ENCODE peak calls at places on chromosomes 13 and 19, in four cellular contexts. A is neuronal stem cell, C is IMR-90, J is H9. P is an unnamed sample.

GRCh38 chr19:3670258-3670795 is 29.9 kb downstream of the PIP5K1C start:
- DNase-seq in A (no peak), C (peak; percentile 84), J (no peak), P (peak; percentile 66)

GRCh38 chr13:71864094-71864980 is 2.7 kb downstream of the DACH1 start:
- DNase-seq in C (no peak), A (no peak), J (peak; percentile 55), P (no peak)

GRCh38 chr13:83184150-83184475 is 698.2 kb downstream of the SLITRK1 start:
- DNase-seq in J (peak; percentile 30), C (no peak), A (no peak), P (no peak)

GRCh38 chr13:107376393-107377085 is 808.6 kb upstream of the ARGLU1 start:
- DNase-seq in C (peak; percentile 18), J (no peak), A (no peak), P (no peak)

GRCh38 chr19:35105411-35106290 is 10.0 kb upstream of the FXYD3 start:
- DNase-seq in J (no peak), C (no peak), A (no peak), P (no peak)

GRCh38 chr13:97004096-97004876 is 10.0 kb upstream of the OXGR1 start:
- DNase-seq in C (peak; percentile 68), J (no peak), A (no peak), P (peak; percentile 85)

GRCh38 chr13:101492251-101492910 is 39.9 kb downstream of the ITGBL1 start:
- DNase-seq in C (peak; percentile 19), A (peak; percentile 2), J (no peak), P (no peak)

GRCh38 chr13:25186187-25186586 is 14.1 kb upstream of the AMER2 start:
- DNase-seq in C (no peak), J (no peak), A (no peak), P (no peak)

GRCh38 chr13:112722433-112723250 is 32.8 kb downstream of the ATP11A start:
- DNase-seq in J (no peak), A (no peak), C (peak; percentile 98), P (peak; percentile 99)

GRCh38 chr19:18848860-18849661 is 17.3 kb downstream of the UPF1 start:
- DNase-seq in J (no peak), A (no peak), C (peak; percentile 40), P (no peak)

GRCh38 chr19:51503891-51504290 is 2.3 kb upstream of the SIGLEC12 start:
- DNase-seq in A (no peak), J (no peak), C (no peak), P (no peak)

GRCh38 chr13:24997367-24997967 is 98.5 kb upstream of the PABPC3 start:
- DNase-seq in J (no peak), C (peak; percentile 27), A (no peak), P (peak; percentile 21)

GRCh38 chr13:38538412-38538811 is 148.5 kb upstream of the FREM2 start:
- DNase-seq in C (no peak), J (peak; percentile 38), A (no peak), P (no peak)

GRCh38 chr19:14363203-14364097 is 17.8 kb upstream of the ADGRE5 start:
- DNase-seq in J (peak; percentile 92), A (peak; percentile 40), C (peak; percentile 42), P (peak; percentile 26)

GRCh38 chr19:45712699-45713067 is 18.0 kb downstream of the FBXO46 start:
- DNase-seq in A (no peak), J (no peak), C (no peak), P (no peak)

GRCh38 chr13:76012091-76012721 is 376.1 kb downstream of the LMO7 start:
- DNase-seq in C (peak; percentile 40), J (no peak), A (no peak), P (peak; percentile 78)

GRCh38 chr19:575527-576506 is 3.4 kb downstream of the BSG start:
- DNase-seq in A (no peak), C (peak; percentile 37), J (no peak), P (no peak)

GRCh38 chr13:41991936-41992335 is 31.0 kb upstream of the VWA8 start:
- DNase-seq in A (no peak), C (no peak), J (no peak), P (no peak)

GRCh38 chr13:113638173-113638746 is 19.7 kb downstream of the ATP4B start:
- DNase-seq in A (no peak), J (no peak), C (no peak), P (no peak)

GRCh38 chr19:55208880-55209429 is 346 bp downstream of the PTPRH start:
- DNase-seq in A (no peak), J (peak; percentile 26), C (no peak), P (no peak)

GRCh38 chr13:98457053-98457452 is 119.9 kb downstream of the STK24 start:
- DNase-seq in C (no peak), A (no peak), J (no peak), P (no peak)

GRCh38 chr19:10007366-10007765 is 2.9 kb downstream of the COL5A3 start:
- DNase-seq in A (no peak), C (peak; percentile 47), J (no peak), P (no peak)

GRCh38 chr19:49565261-49565660 is 15.1 kb downstream of the NOSIP start:
- DNase-seq in C (no peak), J (no peak), A (no peak), P (no peak)

GRCh38 chr13:80840313-80840976 is 499.5 kb upstream of the SPRY2 start:
- DNase-seq in C (no peak), J (no peak), A (peak; percentile 53), P (no peak)

GRCh38 chr19:48754950-48755645 is at the start of gene FGF21:
- DNase-seq in C (no peak), J (peak; percentile 47), A (no peak), P (no peak)

GRCh38 chr13:50370303-50370950 is 355.2 kb downstream of the KCNRG start:
- DNase-seq in C (no peak), A (no peak), J (no peak), P (no peak)

GRCh38 chr13:95677564-95678386 is 836 bp downstream of the DNAJC3 start:
- DNase-seq in J (peak; percentile 47), A (peak; percentile 38), C (peak; percentile 23), P (no peak)

GRCh38 chr13:67119481-67119883 is 110.7 kb downstream of the PCDH9 start:
- DNase-seq in J (no peak), A (no peak), C (peak; percentile 96), P (no peak)

GRCh38 chr13:80177327-80177726 is 163.6 kb downstream of the SPRY2 start:
- DNase-seq in J (peak; percentile 44), C (no peak), A (no peak), P (no peak)

GRCh38 chr13:19952850-19953249 is 5.7 kb upstream of the ZMYM2 start:
- DNase-seq in C (no peak), J (no peak), A (no peak), P (no peak)
- H3K4ac ChIP-seq in C (no peak overlapping the region), J (no peak overlapping the region), A (no peak overlapping the region), P (no peak overlapping the region)

GRCh38 chr13:33090755-33091454 is 74.7 kb downstream of the KL start:
- DNase-seq in A (no peak), J (no peak), C (no peak), P (peak; percentile 81)

GRCh38 chr13:33089311-33089710 is 73.1 kb downstream of the KL start:
- DNase-seq in J (no peak), A (no peak), C (no peak), P (no peak)

GRCh38 chr13:33096886-33097610 is 80.8 kb downstream of the KL start:
- DNase-seq in C (no peak), A (no peak), J (no peak), P (no peak)

GRCh38 chr13:33087790-33088189 is 71.6 kb downstream of the KL start:
- DNase-seq in A (no peak), J (no peak), C (no peak), P (no peak)

GRCh38 chr13:33092422-33092987 is 76.3 kb downstream of the KL start:
- DNase-seq in A (no peak), J (no peak), C (no peak), P (no peak)
- H4K91ac ChIP-seq in A (no peak overlapping the region), J (no peak overlapping the region), C (no peak overlapping the region), P (no peak overlapping the region)

DNA sequence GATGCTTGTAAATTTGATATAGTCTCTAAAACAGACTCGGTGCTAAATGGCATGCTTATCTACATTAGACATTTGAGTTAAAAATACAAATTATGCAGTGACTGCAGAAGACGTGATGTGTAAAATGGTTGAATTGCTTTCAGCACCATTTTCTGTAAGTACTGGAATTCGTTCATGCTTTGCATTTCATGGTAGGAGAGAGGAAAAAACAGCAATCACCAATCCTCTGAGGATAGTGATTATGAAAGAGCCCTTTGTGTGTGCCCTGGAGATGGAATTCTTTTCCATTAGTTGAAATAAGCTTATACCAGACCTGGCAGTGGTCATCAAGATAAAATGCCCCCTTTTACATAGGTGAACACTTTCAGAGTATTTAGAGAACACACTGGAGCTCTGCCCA is 1.7 kb downstream of the CNMD start:
- DNase-seq in A (no peak), C (no peak), J (no peak), P (no peak)
- H3K4ac ChIP-seq in A (no peak overlapping the region), C (no peak overlapping the region), J (no peak overlapping the region), P (no peak overlapping the region)

GRCh38 chr13:46668906-46669525 is 116.0 kb downstream of the LRCH1 start:
- DNase-seq in J (no peak), A (no peak), C (no peak), P (no peak)

GRCh38 chr13:46672338-46673090 is 119.5 kb downstream of the LRCH1 start:
- DNase-seq in A (no peak), C (no peak), J (no peak), P (no peak)

GRCh38 chr13:46679369-46680180 is 117.4 kb downstream of the ESD start:
- DNase-seq in A (no peak), C (peak; percentile 70), J (no peak), P (peak; percentile 40)

GRCh38 chr13:46676378-46676725 is 120.6 kb downstream of the ESD start:
- DNase-seq in C (no peak), J (no peak), A (no peak), P (no peak)

GRCh38 chr13:46675016-46675415 is 121.9 kb downstream of the ESD start:
- DNase-seq in C (no peak), A (no peak), J (no peak), P (no peak)
- H4K91ac ChIP-seq in C (no peak overlapping the region), A (no peak overlapping the region), J (no peak overlapping the region), P (no peak overlapping the region)

GRCh38 chr13:20381401-20381800 is 144.3 kb downstream of the CRYL1 start:
- DNase-seq in A (no peak), C (no peak), J (no peak), P (peak; percentile 85)

GRCh38 chr13:20383058-20383457 is 142.6 kb downstream of the CRYL1 start:
- DNase-seq in A (no peak), J (no peak), C (no peak), P (no peak)

GRCh38 chr13:20375871-20376270 is 143.8 kb upstream of the GJB6 start:
- DNase-seq in J (no peak), A (no peak), C (no peak), P (no peak)

DNA sequence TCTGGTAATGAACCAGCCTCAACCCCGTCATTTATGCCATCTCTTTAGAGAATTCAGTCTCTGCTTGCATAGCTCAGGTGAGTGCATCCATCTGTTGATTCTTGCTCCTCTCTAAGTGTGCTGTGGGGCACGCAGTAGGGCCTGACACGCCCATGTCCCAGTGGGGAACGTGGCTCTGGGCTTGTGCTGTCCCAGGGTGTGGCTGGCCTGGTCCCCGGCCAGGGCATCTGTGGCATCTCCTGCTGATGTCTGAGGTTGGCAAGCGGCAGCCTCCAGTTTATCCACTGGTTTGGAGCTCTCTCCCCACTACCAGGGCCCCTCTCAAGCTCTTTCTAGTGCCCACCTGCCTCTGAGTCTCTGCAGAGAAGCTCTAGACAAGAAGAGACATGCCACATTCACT is 146.6 kb upstream of the GJB6 start:
- DNase-seq in J (no peak), C (no peak), A (no peak), P (no peak)
- H3K4ac ChIP-seq in J (no peak overlapping the region), C (no peak overlapping the region), A (no peak overlapping the region), P (no peak overlapping the region)

GRCh38 chr19:38003427-38004099 is 96.6 kb downstream of the SIPA1L3 start:
- DNase-seq in C (peak; percentile 92), J (peak; percentile 73), A (peak; percentile 61), P (no peak)
- H4K91ac ChIP-seq in C (peak overlapping the region; percentile 96), J (no peak overlapping the region), A (no peak overlapping the region), P (peak overlapping the region; percentile 80)